ENCODE peak calls at places on chromosomes 3 and 15, in five cellular contexts. D, C, R, W and O are unnamed samples.

GRCh38 chr3:8413337-8413926 is 88.2 kb upstream of the LMCD1 start:
- DNase-seq in C (no peak), D (no peak), R (no peak), W (no peak), O (no peak)

GRCh38 chr15:44588541-44588940 is 51.6 kb downstream of the EIF3J start:
- DNase-seq in D (no peak), R (no peak), W (no peak), C (no peak), O (no peak)

GRCh38 chr3:147737411-147737810 is 328.2 kb downstream of the ZIC1 start:
- DNase-seq in D (no peak), R (no peak), W (no peak), C (no peak), O (no peak)

GRCh38 chr15:83734487-83734886 is 80.6 kb downstream of the ADAMTSL3 start:
- DNase-seq in W (peak; percentile 85), D (peak; percentile 89), R (no peak), C (peak; percentile 35), O (no peak)

GRCh38 chr3:11716576-11717250 is 73.0 kb upstream of the VGLL4 start:
- DNase-seq in R (no peak), D (no peak), W (peak; percentile 60), C (no peak), O (no peak)

GRCh38 chr3:190265795-190266194 is 56.5 kb downstream of the CLDN1 start:
- DNase-seq in C (no peak), R (peak; percentile 84), W (peak; percentile 100), D (peak; percentile 89), O (peak; percentile 69)

GRCh38 chr15:91040851-91041250 is 18.5 kb upstream of the VPS33B start:
- DNase-seq in C (no peak), R (peak; percentile 29), D (no peak), W (no peak), O (no peak)

GRCh38 chr3:49120096-49120437 is 556 bp downstream of the USP19 start:
- DNase-seq in W (no peak), R (no peak), C (no peak), D (no peak), O (peak; percentile 6)

GRCh38 chr15:94576889-94577533 is 345.6 kb downstream of the MCTP2 start:
- DNase-seq in W (peak; percentile 31), C (peak; percentile 67), D (peak; percentile 25), R (no peak), O (no peak)

GRCh38 chr3:14774431-14774830 is 44.3 kb upstream of the FGD5 start:
- DNase-seq in R (no peak), C (peak; percentile 49), D (no peak), W (no peak), O (no peak)

GRCh38 chr3:191329654-191330308 is 545 bp downstream of the UTS2B start:
- DNase-seq in C (peak; percentile 50), W (peak; percentile 61), R (peak; percentile 63), D (peak; percentile 65), O (peak; percentile 71)

GRCh38 chr3:13299531-13300155 is 120.5 kb downstream of the NUP210 start:
- DNase-seq in C (no peak), W (no peak), D (no peak), R (no peak), O (no peak)

GRCh38 chr3:13305623-13306022 is 114.5 kb downstream of the NUP210 start:
- DNase-seq in D (no peak), R (no peak), C (no peak), W (no peak), O (no peak)

GRCh38 chr3:13300546-13301294 is 119.4 kb downstream of the NUP210 start:
- DNase-seq in D (no peak), R (no peak), C (no peak), W (no peak), O (no peak)

GRCh38 chr3:13303410-13303809 is 116.7 kb downstream of the NUP210 start:
- DNase-seq in W (no peak), D (no peak), R (no peak), C (no peak), O (no peak)

DNA sequence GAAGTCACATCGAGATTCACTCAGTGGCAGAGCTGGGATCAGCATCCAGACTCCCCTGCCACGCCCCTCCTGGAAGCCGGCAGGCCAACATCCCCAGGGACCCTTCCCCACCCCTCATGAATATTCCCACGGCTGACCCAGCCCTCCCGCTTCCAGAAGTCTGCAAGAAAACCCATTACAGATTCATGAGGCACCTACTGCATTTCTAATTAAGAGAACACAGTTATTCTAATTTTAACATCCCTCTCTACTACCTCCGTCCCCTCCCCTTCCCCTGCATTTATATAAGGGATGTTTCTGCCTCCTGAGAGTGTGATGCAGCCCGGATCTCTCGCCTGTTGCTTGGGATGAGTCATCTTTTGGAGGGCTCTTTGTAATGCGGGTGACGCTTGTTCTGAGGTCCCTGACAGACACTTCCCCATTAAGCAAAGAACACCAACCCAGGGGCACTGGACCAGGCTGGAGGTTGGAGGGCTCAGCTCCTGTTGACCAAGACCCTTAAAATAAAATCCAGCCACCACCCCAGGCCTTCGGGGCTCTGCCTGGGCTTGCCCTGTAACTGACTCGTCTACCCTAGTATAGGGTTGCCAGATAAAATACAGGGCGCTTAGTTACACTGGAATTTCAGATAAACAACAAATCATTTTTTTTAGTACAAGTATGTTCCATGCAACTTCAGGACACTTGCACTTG is 118.7 kb downstream of the NUP210 start:
- DNase-seq in D (peak; percentile 82), R (peak; percentile 79), W (peak; percentile 64), C (peak; percentile 95), O (peak; percentile 68)
- H3K9ac ChIP-seq in D (no peak overlapping the region), R (no peak overlapping the region), W (no peak overlapping the region), C (no peak overlapping the region), O (no peak overlapping the region)

GRCh38 chr15:27722102-27722501 is 377.0 kb downstream of the OCA2 start:
- DNase-seq in W (no peak), C (no peak), D (no peak), R (no peak), O (no peak)

GRCh38 chr15:27730878-27731277 is 368.2 kb downstream of the OCA2 start:
- DNase-seq in W (no peak), C (no peak), D (peak; percentile 27), R (peak; percentile 77), O (peak; percentile 61)

DNA sequence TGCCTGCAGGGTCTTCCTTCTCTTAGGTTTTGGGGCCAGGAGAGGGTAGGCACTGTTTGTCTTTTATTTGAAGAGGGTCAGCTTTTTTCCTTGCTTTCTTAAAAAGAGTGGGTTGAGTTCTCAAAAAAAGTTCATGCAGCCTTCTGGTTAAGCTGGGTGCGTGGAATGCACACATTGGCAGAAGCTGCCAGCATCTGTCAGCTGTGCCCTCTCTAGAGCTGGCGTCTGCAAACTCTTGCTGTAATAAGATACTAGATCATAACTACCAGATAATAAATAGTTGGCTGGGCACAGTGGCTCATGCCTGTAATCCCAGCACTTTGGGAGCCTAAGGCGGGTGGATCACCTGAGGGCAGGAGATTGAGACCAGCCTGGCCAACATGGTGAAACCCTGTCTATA is 373.4 kb downstream of the OCA2 start:
- DNase-seq in W (no peak), D (no peak), C (no peak), R (no peak), O (no peak)
- H3K9ac ChIP-seq in W (no peak overlapping the region), D (no peak overlapping the region), C (no peak overlapping the region), R (no peak overlapping the region), O (no peak overlapping the region)

GRCh38 chr3:71101014-71101413 is 482.5 kb downstream of the FOXP1 start:
- DNase-seq in C (no peak), D (peak; percentile 93), R (peak; percentile 78), W (peak; percentile 88), O (peak; percentile 81)

GRCh38 chr3:71104090-71104489 is 479.4 kb downstream of the FOXP1 start:
- DNase-seq in W (no peak), R (peak; percentile 95), C (no peak), D (peak; percentile 58), O (peak; percentile 99)

GRCh38 chr3:71103430-71103881 is 480.1 kb downstream of the FOXP1 start:
- DNase-seq in R (peak; percentile 78), C (no peak), W (peak; percentile 21), D (peak; percentile 79), O (peak; percentile 62)

GRCh38 chr3:71101581-71101980 is 481.9 kb downstream of the FOXP1 start:
- DNase-seq in R (peak; percentile 35), W (no peak), D (no peak), C (no peak), O (peak; percentile 47)

GRCh38 chr3:71102111-71103039 is 481.2 kb downstream of the FOXP1 start:
- DNase-seq in R (peak; percentile 94), C (no peak), D (peak; percentile 83), W (peak; percentile 53), O (peak; percentile 99)
- H3K9ac ChIP-seq in R (peak overlapping the region; percentile 84), C (no peak overlapping the region), D (peak overlapping the region; percentile 20), W (no peak overlapping the region), O (peak overlapping the region; percentile 73)

GRCh38 chr15:67024998-67025368 is 40.4 kb upstream of the SMAD3 start:
- DNase-seq in W (no peak), C (no peak), D (no peak), R (no peak), O (no peak)
- H3K9ac ChIP-seq in W (peak overlapping the region; percentile 6), C (no peak overlapping the region), D (peak overlapping the region; percentile 3), R (peak overlapping the region; percentile 11), O (no peak overlapping the region)

DNA sequence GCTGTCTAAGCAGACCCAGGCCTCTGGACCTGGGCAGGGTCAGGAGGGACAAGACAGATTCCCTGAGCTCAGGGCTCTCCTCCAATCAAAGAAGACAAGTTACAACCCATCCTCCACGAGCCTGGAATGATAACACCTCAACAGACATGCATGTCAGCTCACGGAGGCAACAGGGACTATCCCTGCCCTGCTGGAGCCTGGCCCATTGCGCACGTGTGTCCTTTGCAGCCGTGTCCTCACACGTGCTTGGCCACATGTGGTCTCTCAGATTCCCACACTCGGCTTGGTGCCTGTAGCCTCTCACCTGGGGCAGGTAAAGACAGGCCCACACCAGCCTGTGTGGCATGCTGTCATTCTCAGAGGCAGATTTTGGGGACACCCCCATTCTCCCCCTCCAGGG is 27.7 kb downstream of the C3orf18 start:
- DNase-seq in D (no peak), W (peak; percentile 61), R (no peak), C (no peak), O (no peak)
- H3K9ac ChIP-seq in D (no peak overlapping the region), W (no peak overlapping the region), R (no peak overlapping the region), C (no peak overlapping the region), O (no peak overlapping the region)

GRCh38 chr15:63054281-63054683 is 11.7 kb downstream of the TPM1 start:
- DNase-seq in W (no peak), D (no peak), C (no peak), R (no peak), O (no peak)
- H3K9ac ChIP-seq in W (no peak overlapping the region), D (no peak overlapping the region), C (no peak overlapping the region), R (peak overlapping the region; percentile 60), O (peak overlapping the region; percentile 12)

GRCh38 chr15:88804257-88804656 is 1.0 kb downstream of the ACAN start:
- DNase-seq in D (no peak), C (no peak), W (no peak), R (no peak), O (no peak)

GRCh38 chr15:88803920-88804247 is 648 bp downstream of the ACAN start:
- DNase-seq in R (no peak), C (no peak), W (no peak), D (no peak), O (no peak)

GRCh38 chr15:88802250-88802990 is 816 bp upstream of the ACAN start:
- DNase-seq in C (no peak), D (no peak), W (no peak), R (no peak), O (no peak)

GRCh38 chr15:88802991-88803240 is 320 bp upstream of the ACAN start:
- DNase-seq in R (no peak), D (no peak), W (no peak), C (no peak), O (no peak)

GRCh38 chr15:88803241-88803919 is at the start of gene ACAN:
- DNase-seq in D (no peak), W (no peak), R (no peak), C (peak; percentile 64), O (no peak)
- H3K9ac ChIP-seq in D (no peak within 1 kb of the TSS), W (no peak within 1 kb of the TSS), R (no peak within 1 kb of the TSS), C (no peak within 1 kb of the TSS), O (no peak within 1 kb of the TSS)

GRCh38 chr3:151584603-151585002 is 123.7 kb upstream of the IGSF10 start:
- DNase-seq in W (peak; percentile 24), R (no peak), C (no peak), D (no peak), O (no peak)
- H3K9ac ChIP-seq in W (no peak overlapping the region), R (no peak overlapping the region), C (no peak overlapping the region), D (no peak overlapping the region), O (no peak overlapping the region)